ENCODE peak calls at places on chromosomes 3 and 15, in nine cellular contexts. L, W, I, A, K, M, Y, J and Z are unnamed samples.
A peak's percentile ranks its signal among the peaks of the same experiment; 100 is the strongest.

GRCh38 chr3:152209776-152210175 is 59.0 kb upstream of the MBNL1 start:
- DNase-seq in I (no peak), Y (no peak), J (no peak), A (no peak), L (no peak), W (no peak), K (no peak), M (no peak), Z (no peak)

GRCh38 chr3:120469440-120470415 is 18.9 kb upstream of the FSTL1 start:
- DNase-seq in I (no peak), L (peak; percentile 81), K (peak; percentile 49), J (no peak), W (no peak), M (peak; percentile 88), Y (no peak), A (no peak), Z (no peak)

GRCh38 chr15:31317033-31317979 is 9.3 kb upstream of the KLF13 start:
- DNase-seq in W (peak; percentile 43), M (no peak), I (no peak), J (no peak), L (no peak), A (no peak), Y (no peak), K (no peak), Z (no peak)

GRCh38 chr3:125125822-125126245 is 70.0 kb upstream of the HEG1 start:
- DNase-seq in K (peak; percentile 93), A (no peak), J (no peak), M (no peak), I (no peak), W (no peak), Y (no peak), L (peak; percentile 100), Z (peak; percentile 55)

GRCh38 chr3:188692700-188693099 is 479.1 kb upstream of the TPRG1 start:
- DNase-seq in L (no peak), W (no peak), M (no peak), K (no peak), J (no peak), Y (no peak), I (no peak), A (no peak), Z (no peak)

GRCh38 chr3:182710557-182711157 is 82.6 kb upstream of the ATP11B start:
- DNase-seq in J (peak; percentile 43), I (no peak), W (no peak), L (peak; percentile 13), M (no peak), Y (no peak), K (peak; percentile 54), A (peak; percentile 37), Z (no peak)

GRCh38 chr3:171094411-171094810 is 67.9 kb upstream of the SLC2A2 start:
- DNase-seq in Y (no peak), W (no peak), L (no peak), J (no peak), A (no peak), K (no peak), I (no peak), M (no peak), Z (no peak)

GRCh38 chr3:122952509-122952908 is 75.1 kb downstream of the SEMA5B start:
- DNase-seq in I (no peak), L (no peak), W (no peak), Y (no peak), A (peak; percentile 37), M (no peak), J (no peak), K (peak; percentile 17), Z (no peak)

GRCh38 chr3:66259721-66260255 is 39.0 kb downstream of the SLC25A26 start:
- DNase-seq in K (peak; percentile 18), A (no peak), J (peak; percentile 23), I (no peak), M (no peak), W (no peak), Y (no peak), L (peak; percentile 24), Z (no peak)

GRCh38 chr3:69181592-69182211 is 59.3 kb upstream of the LMOD3 start:
- DNase-seq in M (no peak), I (no peak), Y (no peak), W (peak; percentile 45), J (no peak), A (peak; percentile 39), L (peak; percentile 74), K (peak; percentile 59), Z (no peak)

GRCh38 chr3:57777774-57778173 is 21.7 kb downstream of the SLMAP start:
- DNase-seq in Y (no peak), J (no peak), I (no peak), W (no peak), A (no peak), K (no peak), L (no peak), M (no peak), Z (no peak)

GRCh38 chr3:169104972-169105371 is 558.5 kb downstream of the MECOM start:
- DNase-seq in J (no peak), W (no peak), A (no peak), I (no peak), M (no peak), Y (no peak), K (peak; percentile 43), L (peak; percentile 86), Z (no peak)

GRCh38 chr3:85298032-85298431 is 339.2 kb downstream of the CADM2 start:
- DNase-seq in J (no peak), Y (no peak), L (no peak), K (no peak), I (no peak), W (no peak), M (no peak), A (no peak), Z (no peak)

GRCh38 chr15:82999905-83000671 is 11.4 kb downstream of the C15orf40 start:
- DNase-seq in Y (no peak), W (no peak), K (peak; percentile 82), I (no peak), M (no peak), A (peak; percentile 58), L (peak; percentile 60), J (peak; percentile 45), Z (peak; percentile 27)

GRCh38 chr3:129276385-129276784 is 2.3 kb upstream of the HMCES start:
- DNase-seq in I (no peak), L (no peak), M (no peak), A (no peak), J (no peak), W (no peak), K (no peak), Y (no peak), Z (no peak)

GRCh38 chr15:63369296-63369695 is 12.3 kb downstream of the CA12 start:
- DNase-seq in L (no peak), Y (no peak), W (no peak), A (no peak), J (no peak), K (no peak), M (no peak), I (no peak), Z (no peak)

GRCh38 chr15:38349251-38349650 is 96.6 kb downstream of the SPRED1 start:
- DNase-seq in Y (no peak), M (no peak), I (no peak), A (no peak), W (no peak), K (no peak), J (no peak), L (peak; percentile 43), Z (no peak)

GRCh38 chr15:36595625-36596024 is 16.2 kb downstream of the CDIN1 start:
- DNase-seq in L (peak; percentile 8), I (no peak), M (no peak), A (no peak), J (no peak), K (no peak), Y (no peak), W (no peak), Z (no peak)

GRCh38 chr3:38828681-38829080 is 12.7 kb upstream of the SCN10A start:
- DNase-seq in J (no peak), L (no peak), Y (no peak), A (no peak), W (no peak), K (peak; percentile 28), M (no peak), I (no peak), Z (no peak)

GRCh38 chr3:111902534-111902933 is 43.5 kb downstream of the PHLDB2 start:
- DNase-seq in L (no peak), W (no peak), M (no peak), I (no peak), K (peak; percentile 29), A (no peak), J (no peak), Y (no peak), Z (no peak)
- H3K4me1 ChIP-seq in L (peaks cover 16% of the 10 kb centered on the region), W (no peaks in the 10 kb centered on the region), M (peaks cover 29% of the 10 kb centered on the region), I (peaks cover 13% of the 10 kb centered on the region), K (peaks cover 43% of the 10 kb centered on the region), A (no peaks in the 10 kb centered on the region), J (no peaks in the 10 kb centered on the region), Y (peaks cover 75% of the 10 kb centered on the region), Z (no peaks in the 10 kb centered on the region)

GRCh38 chr3:197956626-197956988 is 3.4 kb upstream of the LMLN start:
- DNase-seq in W (no peak), Y (no peak), J (no peak), L (no peak), A (no peak), I (no peak), M (no peak), K (no peak), Z (no peak)
- H3K36me3 ChIP-seq in W (peaks cover 47% of the 10 kb centered on the region), Y (peaks cover 53% of the 10 kb centered on the region), J (peaks cover 39% of the 10 kb centered on the region), L (peaks cover 14% of the 10 kb centered on the region), A (peaks cover 24% of the 10 kb centered on the region), I (peaks cover 56% of the 10 kb centered on the region), M (peaks cover 4% of the 10 kb centered on the region), K (peaks cover 54% of the 10 kb centered on the region), Z (peaks cover 14% of the 10 kb centered on the region)

GRCh38 chr15:70439880-70440279 is 323.5 kb downstream of the UACA start:
- DNase-seq in M (no peak), L (no peak), W (no peak), K (no peak), A (no peak), J (no peak), Y (no peak), I (no peak), Z (no peak)
- H3K4me1 ChIP-seq in M (peaks cover 40% of the 10 kb centered on the region), L (no peaks in the 10 kb centered on the region), W (no peaks in the 10 kb centered on the region), K (no peaks in the 10 kb centered on the region), A (peaks cover 40% of the 10 kb centered on the region), J (peaks cover 32% of the 10 kb centered on the region), Y (peaks cover 36% of the 10 kb centered on the region), I (peaks cover 8% of the 10 kb centered on the region), Z (peaks cover 4% of the 10 kb centered on the region)

GRCh38 chr3:11554666-11555065 is 89.0 kb downstream of the VGLL4 start:
- DNase-seq in I (peak; percentile 20), J (no peak), A (no peak), K (no peak), L (no peak), Y (peak; percentile 5), W (no peak), M (no peak), Z (no peak)

GRCh38 chr3:11556851-11557644 is 86.7 kb downstream of the VGLL4 start:
- DNase-seq in L (peak; percentile 93), M (no peak), A (no peak), I (peak; percentile 37), Y (peak; percentile 62), J (no peak), W (no peak), K (peak; percentile 94), Z (no peak)

GRCh38 chr3:11555211-11555782 is 88.4 kb downstream of the VGLL4 start:
- DNase-seq in K (no peak), L (no peak), I (peak; percentile 39), J (no peak), W (no peak), A (no peak), M (no peak), Y (peak; percentile 9), Z (no peak)

GRCh38 chr3:11555823-11556222 is 87.9 kb downstream of the VGLL4 start:
- DNase-seq in A (no peak), J (no peak), K (no peak), L (no peak), Y (peak; percentile 10), W (no peak), M (no peak), I (peak; percentile 24), Z (no peak)

GRCh38 chr3:11556234-11556633 is 87.5 kb downstream of the VGLL4 start:
- DNase-seq in L (no peak), M (no peak), J (no peak), A (no peak), W (no peak), I (peak; percentile 43), K (no peak), Y (peak; percentile 19), Z (no peak)
- H3K36me3 ChIP-seq in L (peaks cover 20% of the 10 kb centered on the region), M (peaks cover 1% of the 10 kb centered on the region), J (peaks cover 23% of the 10 kb centered on the region), A (no peaks in the 10 kb centered on the region), W (peaks cover 6% of the 10 kb centered on the region), I (peaks cover 49% of the 10 kb centered on the region), K (peaks cover 6% of the 10 kb centered on the region), Y (peaks cover 25% of the 10 kb centered on the region), Z (no peaks in the 10 kb centered on the region)